ENCODE peak calls at places on chromosomes 11 and 22, in five cellular contexts. One of them, this sample, is unnamed.

GRCh38 chr22:19880786-19881569 is 26.3 kb upstream of the GNB1L start:
- DNase-seq in GM12878: no peak
- DNase-seq in HepG2: peak; percentile 96
- DNase-seq in A549: peak; percentile 97
- DNase-seq in K562: peak; percentile 87
- DNase-seq in this sample: peak; percentile 51

GRCh38 chr11:72217856-72218745 is 1.5 kb downstream of the FOLR2 start:
- DNase-seq in GM12878: no peak
- DNase-seq in HepG2: no peak
- DNase-seq in A549: no peak
- DNase-seq in K562: no peak
- DNase-seq in this sample: no peak

GRCh38 chr11:62556872-62557631 is 10.4 kb upstream of the AHNAK start:
- DNase-seq in GM12878: peak; percentile 81
- DNase-seq in HepG2: no peak
- DNase-seq in A549: no peak
- DNase-seq in K562: no peak
- DNase-seq in this sample: no peak

GRCh38 chr11:98059488-98059887 is 961.3 kb upstream of the CNTN5 start:
- DNase-seq in GM12878: no peak
- DNase-seq in HepG2: no peak
- DNase-seq in A549: no peak
- DNase-seq in K562: no peak
- DNase-seq in this sample: no peak

GRCh38 chr11:80722616-80723015 is 1281.8 kb upstream of the TENM4 start:
- DNase-seq in GM12878: no peak
- DNase-seq in HepG2: no peak
- DNase-seq in A549: no peak
- DNase-seq in K562: no peak
- DNase-seq in this sample: no peak

GRCh38 chr22:46104881-46105493 is 45.3 kb upstream of the PPARA start:
- DNase-seq in GM12878: no peak
- DNase-seq in HepG2: no peak
- DNase-seq in A549: no peak
- DNase-seq in K562: no peak
- DNase-seq in this sample: no peak

GRCh38 chr22:48577014-48577690 is 1250.5 kb downstream of the BRD1 start:
- DNase-seq in GM12878: no peak
- DNase-seq in HepG2: no peak
- DNase-seq in A549: no peak
- DNase-seq in K562: no peak
- DNase-seq in this sample: no peak

GRCh38 chr11:62466444-62466843 is 47.6 kb downstream of the SCGB1A1 start:
- DNase-seq in GM12878: no peak
- DNase-seq in HepG2: no peak
- DNase-seq in A549: no peak
- DNase-seq in K562: no peak
- DNase-seq in this sample: no peak

GRCh38 chr11:60937811-60938210 is 13.6 kb downstream of the TMEM132A start:
- DNase-seq in GM12878: no peak
- DNase-seq in HepG2: no peak
- DNase-seq in A549: no peak
- DNase-seq in K562: no peak
- DNase-seq in this sample: peak; percentile 32

GRCh38 chr11:124882339-124883071 is 15.2 kb downstream of the ROBO4 start:
- DNase-seq in GM12878: no peak
- DNase-seq in HepG2: peak; percentile 89
- DNase-seq in A549: no peak
- DNase-seq in K562: no peak
- DNase-seq in this sample: no peak

GRCh38 chr11:46865340-46865739 is 19.3 kb upstream of the CKAP5 start:
- DNase-seq in GM12878: no peak
- DNase-seq in HepG2: no peak
- DNase-seq in A549: no peak
- DNase-seq in K562: no peak
- DNase-seq in this sample: no peak

GRCh38 chr11:6583584-6583983 is 19.8 kb downstream of the RRP8 start:
- DNase-seq in GM12878: no peak
- DNase-seq in HepG2: no peak
- DNase-seq in A549: no peak
- DNase-seq in K562: no peak
- DNase-seq in this sample: no peak

GRCh38 chr11:69841170-69841858 is 22.1 kb upstream of the FGF3 start:
- DNase-seq in GM12878: no peak
- DNase-seq in HepG2: no peak
- DNase-seq in A549: no peak
- DNase-seq in K562: no peak
- DNase-seq in this sample: no peak

GRCh38 chr11:18261721-18262120 is 4.3 kb upstream of the SAA1 start:
- DNase-seq in GM12878: no peak
- DNase-seq in HepG2: no peak
- DNase-seq in A549: no peak
- DNase-seq in K562: no peak
- DNase-seq in this sample: no peak

GRCh38 chr11:64237484-64237951 is 3.1 kb downstream of the VEGFB start:
- DNase-seq in GM12878: no peak
- DNase-seq in HepG2: peak; percentile 87
- DNase-seq in A549: no peak
- DNase-seq in K562: no peak
- DNase-seq in this sample: no peak

GRCh38 chr11:128196235-128196634 is 391.1 kb downstream of the ETS1 start:
- DNase-seq in GM12878: no peak
- DNase-seq in HepG2: no peak
- DNase-seq in A549: no peak
- DNase-seq in K562: no peak
- DNase-seq in this sample: peak; percentile 25

GRCh38 chr22:39519681-39520053 is 695 bp upstream of the ATF4 start:
- DNase-seq in GM12878: no peak
- DNase-seq in HepG2: peak; percentile 58
- DNase-seq in A549: peak; percentile 49
- DNase-seq in K562: no peak
- DNase-seq in this sample: peak; percentile 60

GRCh38 chr11:91231226-91231625 is 993.4 kb upstream of the FAT3 start:
- DNase-seq in GM12878: no peak
- DNase-seq in HepG2: no peak
- DNase-seq in A549: no peak
- DNase-seq in K562: no peak
- DNase-seq in this sample: no peak

GRCh38 chr11:64268687-64269379 is 15.6 kb downstream of the BAD start:
- DNase-seq in GM12878: no peak
- DNase-seq in HepG2: peak; percentile 33
- DNase-seq in A549: no peak
- DNase-seq in K562: peak; percentile 36
- DNase-seq in this sample: peak; percentile 77

GRCh38 chr11:92070026-92070889 is 154.4 kb upstream of the FAT3 start:
- DNase-seq in GM12878: no peak
- DNase-seq in HepG2: no peak
- DNase-seq in A549: no peak
- DNase-seq in K562: no peak
- DNase-seq in this sample: no peak

GRCh38 chr11:11798586-11799438 is 43.0 kb upstream of the USP47 start:
- DNase-seq in GM12878: no peak
- DNase-seq in HepG2: peak; percentile 60
- DNase-seq in A549: peak; percentile 77
- DNase-seq in K562: peak; percentile 64
- DNase-seq in this sample: peak; percentile 60

GRCh38 chr11:46121328-46121723 is at the start of gene PHF21A:
- DNase-seq in GM12878: no peak
- DNase-seq in HepG2: peak; percentile 76
- DNase-seq in A549: peak; percentile 79
- DNase-seq in K562: peak; percentile 84
- DNase-seq in this sample: peak; percentile 92

GRCh38 chr11:125082611-125083311 is 19.7 kb downstream of the SLC37A2 start:
- DNase-seq in GM12878: no peak
- DNase-seq in HepG2: peak; percentile 50
- DNase-seq in A549: no peak
- DNase-seq in K562: no peak
- DNase-seq in this sample: peak; percentile 13

GRCh38 chr11:14537134-14537599 is 17.0 kb upstream of the PSMA1 start:
- DNase-seq in GM12878: no peak
- DNase-seq in HepG2: peak; percentile 20
- DNase-seq in A549: peak; percentile 65
- DNase-seq in K562: peak; percentile 59
- DNase-seq in this sample: peak; percentile 68

GRCh38 chr11:101341578-101341977 is 212.0 kb upstream of the PGR start:
- DNase-seq in GM12878: no peak
- DNase-seq in HepG2: no peak
- DNase-seq in A549: no peak
- DNase-seq in K562: no peak
- DNase-seq in this sample: no peak

GRCh38 chr11:111047376-111047775 is 198.1 kb upstream of the POU2AF2 start:
- DNase-seq in GM12878: no peak
- DNase-seq in HepG2: no peak
- DNase-seq in A549: no peak
- DNase-seq in K562: no peak
- DNase-seq in this sample: no peak

GRCh38 chr11:86632499-86633269 is 39.7 kb downstream of the ME3 start:
- DNase-seq in GM12878: peak; percentile 11
- DNase-seq in HepG2: peak; percentile 28
- DNase-seq in A549: peak; percentile 89
- DNase-seq in K562: no peak
- DNase-seq in this sample: peak; percentile 8

GRCh38 chr11:95296165-95296564 is 65.2 kb upstream of the SESN3 start:
- DNase-seq in GM12878: no peak
- DNase-seq in HepG2: no peak
- DNase-seq in A549: no peak
- DNase-seq in K562: no peak
- DNase-seq in this sample: peak; percentile 3

GRCh38 chr11:43359432-43359818 is 705 bp downstream of the TTC17 start:
- DNase-seq in GM12878: peak; percentile 21
- DNase-seq in HepG2: peak; percentile 16
- DNase-seq in A549: peak; percentile 35
- DNase-seq in K562: no peak
- DNase-seq in this sample: peak; percentile 51

GRCh38 chr11:11403763-11404725 is 51.0 kb upstream of the CSNK2A3 start:
- DNase-seq in GM12878: no peak
- DNase-seq in HepG2: no peak
- DNase-seq in A549: no peak
- DNase-seq in K562: no peak
- DNase-seq in this sample: no peak

GRCh38 chr11:134139873-134140331 is 71.0 kb downstream of the JAM3 start:
- DNase-seq in GM12878: peak; percentile 25
- DNase-seq in HepG2: peak; percentile 58
- DNase-seq in A549: peak; percentile 8
- DNase-seq in K562: peak; percentile 35
- DNase-seq in this sample: peak; percentile 83

DNA sequence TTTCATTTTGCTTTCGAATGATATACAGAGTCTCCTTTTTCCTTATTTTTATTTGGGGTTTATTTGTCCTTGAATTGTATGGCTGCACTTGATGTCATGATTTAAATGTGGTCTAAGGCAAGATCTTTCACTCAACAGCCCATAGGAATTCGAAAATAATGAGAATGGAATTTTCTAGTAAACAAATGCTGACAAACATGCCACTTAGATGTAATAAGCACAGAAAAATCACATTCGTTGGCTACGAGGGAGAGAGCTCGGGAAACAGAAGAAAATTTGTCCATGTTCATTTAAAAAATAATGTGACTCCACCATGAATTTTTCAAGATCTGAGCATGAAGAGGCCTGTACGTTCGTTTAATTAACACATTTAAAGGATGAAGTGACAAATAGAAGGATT is 73.0 kb downstream of the BLID start:
- DNase-seq in GM12878: no peak
- DNase-seq in HepG2: no peak
- DNase-seq in A549: no peak
- DNase-seq in K562: no peak
- DNase-seq in this sample: no peak
- TF ChIP-seq EP300 in GM12878: no peak
- TF ChIP-seq EP300 in HepG2: no peak
- TF ChIP-seq EP300 in A549: no peak
- TF ChIP-seq EP300 in K562: no peak
- TF ChIP-seq EP300 in this sample: no peak

DNA sequence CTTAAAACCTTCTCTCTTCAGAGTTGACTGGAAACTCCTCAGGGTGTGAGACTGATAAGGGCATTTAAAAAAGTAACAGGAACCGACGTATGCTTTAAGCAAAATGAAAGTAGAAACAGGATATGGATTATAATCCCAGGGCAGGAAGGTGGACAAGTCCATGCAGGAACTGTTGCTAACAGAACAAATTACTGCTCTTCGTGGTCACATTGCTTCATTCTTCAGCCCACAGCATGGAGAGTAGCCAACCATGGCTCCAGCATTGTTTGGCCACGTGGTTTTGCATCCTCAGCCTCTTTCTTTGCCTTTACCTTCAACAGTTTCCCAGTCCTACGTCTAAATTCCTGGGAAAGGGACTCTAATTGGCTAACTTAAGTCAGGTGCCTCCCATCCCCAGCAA is 563.1 kb upstream of the ISX start:
- DNase-seq in GM12878: no peak
- DNase-seq in HepG2: no peak
- DNase-seq in A549: no peak
- DNase-seq in K562: no peak
- DNase-seq in this sample: no peak
- TF ChIP-seq REST in GM12878: no peak
- TF ChIP-seq REST in HepG2: no peak
- TF ChIP-seq REST in A549: no peak
- TF ChIP-seq REST in K562: no peak
- TF ChIP-seq REST in this sample: no peak

DNA sequence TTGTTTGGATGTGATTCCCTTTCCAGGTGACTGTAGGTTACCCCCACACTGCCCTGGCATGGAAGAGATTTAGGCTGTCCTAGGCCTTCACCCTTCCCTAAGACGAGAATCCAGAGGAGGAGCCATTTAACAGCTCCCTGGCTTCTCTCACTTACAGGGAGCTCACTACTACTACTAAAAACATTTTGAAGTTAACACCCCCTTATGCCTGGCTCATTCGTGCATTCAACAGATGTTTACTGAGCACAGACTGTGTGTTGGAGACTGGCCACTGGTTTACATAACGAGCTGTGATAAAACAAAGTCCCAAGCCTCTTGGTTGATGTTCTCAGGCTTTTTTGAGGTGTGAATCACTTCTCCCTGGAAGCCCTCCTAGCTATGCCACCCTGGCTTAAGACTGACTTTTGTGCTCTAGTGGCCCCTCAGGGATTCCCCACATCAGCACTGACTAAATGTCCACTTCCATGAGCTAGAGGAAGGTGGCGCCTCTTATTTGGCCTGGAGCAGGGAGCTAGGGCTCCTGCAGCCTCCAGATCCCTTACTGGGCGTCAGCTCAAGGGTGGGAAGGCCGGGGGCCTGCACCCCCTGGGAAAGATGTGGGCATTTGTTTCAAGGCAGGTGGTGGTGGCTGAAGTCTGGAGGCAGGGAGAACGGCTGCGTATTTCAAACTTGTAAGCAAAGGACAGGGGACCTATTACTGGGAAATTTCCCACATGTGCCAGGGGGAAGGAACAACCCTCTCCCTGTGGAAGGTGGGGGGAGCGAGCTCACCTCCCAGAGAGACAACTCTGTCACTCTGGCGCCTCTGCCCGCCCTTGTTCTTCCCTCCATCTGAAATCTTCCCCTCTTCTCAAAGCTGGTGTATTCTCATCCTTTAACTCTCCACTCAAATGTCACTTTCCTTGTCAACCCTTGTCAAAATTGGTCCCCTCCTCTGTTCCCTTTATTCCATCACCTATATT is 19.4 kb upstream of the MALAT1 start:
- DNase-seq in GM12878: no peak
- DNase-seq in HepG2: no peak
- DNase-seq in A549: peak; percentile 56
- DNase-seq in K562: no peak
- DNase-seq in this sample: peak; percentile 60
- TF ChIP-seq EP300 in GM12878: no peak
- TF ChIP-seq EP300 in HepG2: no peak
- TF ChIP-seq EP300 in A549: no peak
- TF ChIP-seq EP300 in K562: no peak
- TF ChIP-seq EP300 in this sample: no peak

GRCh38 chr22:35312198-35313059 is 12.7 kb downstream of the TOM1 start:
- DNase-seq in GM12878: no peak
- DNase-seq in HepG2: peak; percentile 90
- DNase-seq in A549: no peak
- DNase-seq in K562: no peak
- DNase-seq in this sample: no peak
- TF ChIP-seq REST in GM12878: no peak
- TF ChIP-seq REST in HepG2: no peak
- TF ChIP-seq REST in A549: no peak
- TF ChIP-seq REST in K562: no peak
- TF ChIP-seq REST in this sample: no peak